ENCODE peak calls at places on chromosomes 5 and 9, in seven cellular contexts. D, K, E, G, X, M and W are unnamed samples.

GRCh38 chr5:32274548-32275420 is 38.0 kb downstream of the MTMR12 start:
- DNase-seq in D (no peak), K (no peak), E (no peak), G (no peak), X (no peak), M (no peak), W (no peak)

GRCh38 chr5:175820230-175820629 is 51.1 kb upstream of the CPLX2 start:
- DNase-seq in D (no peak), K (no peak), E (no peak), G (no peak), X (no peak), M (no peak), W (no peak)

GRCh38 chr5:52956014-52956413 is 33.1 kb upstream of the ITGA2 start:
- DNase-seq in D (no peak), K (no peak), E (no peak), G (no peak), X (no peak), M (no peak), W (no peak)

GRCh38 chr9:89896806-89897340 is 292.1 kb downstream of the GADD45G start:
- DNase-seq in D (no peak), K (no peak), E (no peak), G (no peak), X (no peak), M (no peak), W (no peak)

GRCh38 chr5:1749346-1750124 is 50.1 kb downstream of the MRPL36 start:
- DNase-seq in D (no peak), K (no peak), E (no peak), G (no peak), X (no peak), M (no peak), W (no peak)

GRCh38 chr5:143659614-143660238 is 152.2 kb upstream of the HMHB1 start:
- DNase-seq in D (no peak), K (no peak), E (no peak), G (no peak), X (no peak), M (no peak), W (no peak)

GRCh38 chr9:23543420-23543819 is 282.6 kb downstream of the ELAVL2 start:
- DNase-seq in D (no peak), K (no peak), E (no peak), G (no peak), X (peak; percentile 54), M (no peak), W (no peak)

GRCh38 chr5:82405618-82406199 is 127.6 kb upstream of the RPS23 start:
- DNase-seq in D (no peak), K (no peak), E (peak; percentile 91), G (no peak), X (no peak), M (no peak), W (no peak)

GRCh38 chr9:70496244-70496643 is 81.8 kb upstream of the KLF9 start:
- DNase-seq in D (no peak), K (no peak), E (no peak), G (no peak), X (no peak), M (no peak), W (peak; percentile 59)

GRCh38 chr9:130932220-130933069 is 6.6 kb downstream of the FIBCD1 start:
- DNase-seq in D (no peak), K (peak; percentile 77), E (no peak), G (no peak), X (peak; percentile 70), M (no peak), W (no peak)

GRCh38 chr9:124037790-124038189 is 26.2 kb downstream of the LHX2 start:
- DNase-seq in D (no peak), K (no peak), E (no peak), G (no peak), X (no peak), M (no peak), W (no peak)

GRCh38 chr9:99326112-99326916 is 104.2 kb downstream of the SEC61B start:
- DNase-seq in D (no peak), K (no peak), E (no peak), G (no peak), X (no peak), M (no peak), W (no peak)

GRCh38 chr5:145978171-145978570 is 41.8 kb downstream of the SH3RF2 start:
- DNase-seq in D (no peak), K (no peak), E (no peak), G (no peak), X (no peak), M (no peak), W (no peak)

GRCh38 chr9:99595796-99596195 is 225.9 kb upstream of the NR4A3 start:
- DNase-seq in D (no peak), K (no peak), E (no peak), G (no peak), X (no peak), M (no peak), W (no peak)

GRCh38 chr5:159884917-159885620 is 31.2 kb upstream of the ADRA1B start:
- DNase-seq in D (no peak), K (no peak), E (no peak), G (no peak), X (no peak), M (no peak), W (no peak)

GRCh38 chr9:106639873-106640568 is 222.9 kb upstream of the ZNF462 start:
- DNase-seq in D (no peak), K (no peak), E (no peak), G (no peak), X (no peak), M (no peak), W (no peak)